ENCODE peak calls at places on chromosome 11, in seven cellular contexts. G is K562, Y is H1, F is HCT116, A is NT2/D1, C is SK-N-SH, H is HepG2. U is an unnamed sample.

GRCh38 chr11:36453678-36454077 is 56.4 kb downstream of the TRAF6 start:
- DNase-seq in G (peak; percentile 15), Y (no peak), F (no peak), A (no peak), C (no peak), H (no peak), U (no peak)

GRCh38 chr11:122036022-122036421 is 80.0 kb downstream of the BLID start:
- DNase-seq in G (no peak), Y (no peak), F (no peak), A (no peak), C (no peak), H (no peak), U (no peak)

GRCh38 chr11:115580927-115581680 is 76.9 kb upstream of the CADM1 start:
- DNase-seq in G (no peak), Y (no peak), F (no peak), A (peak; percentile 16), C (peak; percentile 79), H (no peak), U (no peak)

GRCh38 chr11:12267921-12268320 is 109.5 kb upstream of the PARVA start:
- DNase-seq in G (no peak), Y (no peak), F (no peak), A (no peak), C (no peak), H (no peak), U (no peak)

GRCh38 chr11:91981995-91982394 is 242.6 kb upstream of the FAT3 start:
- DNase-seq in G (no peak), Y (no peak), F (no peak), A (no peak), C (no peak), H (no peak), U (no peak)

GRCh38 chr11:118343981-118344521 is at the start of gene CD3G:
- DNase-seq in G (no peak), Y (no peak), F (no peak), A (no peak), C (no peak), H (no peak), U (no peak)

GRCh38 chr11:43943931-43944751 is 1.7 kb downstream of the C11orf96 start:
- DNase-seq in G (no peak), Y (no peak), F (no peak), A (no peak), C (no peak), H (no peak), U (no peak)

GRCh38 chr11:93686226-93686625 is 24.7 kb downstream of the CEP295 start:
- DNase-seq in G (no peak), Y (no peak), F (no peak), A (no peak), C (no peak), H (no peak), U (no peak)

GRCh38 chr11:43486141-43486540 is 127.4 kb downstream of the TTC17 start:
- DNase-seq in G (no peak), Y (no peak), F (no peak), A (no peak), C (no peak), H (no peak), U (no peak)

GRCh38 chr11:64056213-64056785 is 20.6 kb downstream of the FLRT1 start:
- DNase-seq in G (no peak), Y (no peak), F (no peak), A (no peak), C (peak; percentile 62), H (no peak), U (no peak)

GRCh38 chr11:69511358-69512015 is 30.0 kb downstream of the LINC01488 start:
- DNase-seq in G (no peak), Y (no peak), F (no peak), A (no peak), C (no peak), H (no peak), U (no peak)

GRCh38 chr11:126462422-126462821 is 106.9 kb downstream of the ST3GAL4 start:
- DNase-seq in G (no peak), Y (no peak), F (no peak), A (no peak), C (no peak), H (no peak), U (no peak)

GRCh38 chr11:126138636-126139540 is 72.6 kb downstream of the RPUSD4 start:
- DNase-seq in G (no peak), Y (no peak), F (no peak), A (no peak), C (no peak), H (no peak), U (no peak)

GRCh38 chr11:116366980-116367640 is 405.7 kb downstream of the BUD13 start:
- DNase-seq in G (no peak), Y (peak; percentile 51), F (no peak), A (peak; percentile 68), C (peak; percentile 1), H (peak; percentile 83), U (no peak)

GRCh38 chr11:75261474-75261847 is 20.9 kb downstream of the TPBGL start:
- DNase-seq in G (no peak), Y (no peak), F (no peak), A (no peak), C (no peak), H (no peak), U (no peak)

GRCh38 chr11:46593550-46594382 is at the start of gene AMBRA1:
- DNase-seq in G (peak; percentile 82), Y (peak; percentile 75), F (peak; percentile 88), A (peak; percentile 95), C (peak; percentile 86), H (peak; percentile 95), U (peak; percentile 90)

GRCh38 chr11:16945671-16946469 is 68.3 kb downstream of the PLEKHA7 start:
- DNase-seq in G (peak; percentile 68), Y (no peak), F (peak; percentile 51), A (no peak), C (peak; percentile 77), H (peak; percentile 68), U (peak; percentile 61)

GRCh38 chr11:65649656-65650546 is 12.0 kb downstream of the SIPA1 start:
- DNase-seq in G (no peak), Y (no peak), F (no peak), A (no peak), C (no peak), H (no peak), U (no peak)

GRCh38 chr11:65205602-65205967 is 23.9 kb downstream of the CAPN1 start:
- DNase-seq in G (no peak), Y (no peak), F (no peak), A (no peak), C (no peak), H (no peak), U (no peak)

GRCh38 chr11:35781342-35782171 is 119.0 kb downstream of the TRIM44 start:
- DNase-seq in G (no peak), Y (no peak), F (no peak), A (no peak), C (no peak), H (no peak), U (no peak)

GRCh38 chr11:128884054-128884453 is 7.1 kb upstream of the KCNJ5 start:
- DNase-seq in G (no peak), Y (no peak), F (no peak), A (no peak), C (no peak), H (no peak), U (no peak)

DNA sequence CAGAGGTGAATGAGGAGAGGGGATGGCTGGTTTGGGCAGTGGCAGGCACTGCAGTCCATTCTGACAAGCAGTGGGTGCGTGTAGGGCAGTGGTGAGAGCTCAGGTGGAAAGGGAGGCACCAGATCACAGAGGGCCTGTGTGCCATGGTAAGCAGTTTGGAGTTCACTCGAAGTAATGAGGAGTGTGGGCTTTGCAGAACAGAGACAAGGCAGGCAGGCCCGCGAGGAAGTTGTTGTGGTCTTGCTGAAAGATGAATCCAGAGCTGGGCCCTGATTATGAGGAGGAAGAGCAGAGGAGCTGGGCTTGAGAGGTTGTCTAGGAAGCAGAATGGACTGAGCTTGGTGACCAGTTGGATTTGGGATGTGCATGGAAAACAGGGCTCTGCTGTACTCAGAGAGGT is 1.6 kb upstream of the DNAJB13 start:
- DNase-seq in G (no peak), Y (no peak), F (no peak), A (no peak), C (no peak), H (no peak), U (no peak)
- TF ChIP-seq YY1 in G (no peak), Y (no peak), F (no peak), A (no peak), C (no peak), H (no peak), U (no peak)

DNA sequence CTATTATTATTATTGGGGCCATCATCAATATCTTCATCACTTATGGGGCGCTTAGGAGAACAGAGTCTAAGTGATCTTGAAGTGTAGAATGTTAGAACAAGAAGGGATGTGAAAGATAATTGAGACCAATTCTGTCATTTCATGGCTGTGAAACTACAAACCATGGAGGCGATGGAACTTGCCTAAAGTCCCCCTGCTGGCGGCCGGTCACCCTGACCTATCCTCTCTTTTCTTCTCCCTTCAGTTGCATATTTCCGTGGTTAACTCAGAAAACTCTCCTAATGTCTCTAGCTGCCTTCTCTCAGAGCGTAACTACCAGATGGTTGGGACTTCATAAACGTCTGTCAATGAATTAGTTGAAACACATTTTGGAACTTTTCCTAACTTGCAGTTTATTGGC is 6.6 kb upstream of the OR4B1 start:
- DNase-seq in G (peak; percentile 15), Y (no peak), F (no peak), A (peak; percentile 22), C (no peak), H (peak; percentile 2), U (no peak)
- TF ChIP-seq YY1 in G (no peak), Y (no peak), F (no peak), A (no peak), C (no peak), H (no peak), U (no peak)

DNA sequence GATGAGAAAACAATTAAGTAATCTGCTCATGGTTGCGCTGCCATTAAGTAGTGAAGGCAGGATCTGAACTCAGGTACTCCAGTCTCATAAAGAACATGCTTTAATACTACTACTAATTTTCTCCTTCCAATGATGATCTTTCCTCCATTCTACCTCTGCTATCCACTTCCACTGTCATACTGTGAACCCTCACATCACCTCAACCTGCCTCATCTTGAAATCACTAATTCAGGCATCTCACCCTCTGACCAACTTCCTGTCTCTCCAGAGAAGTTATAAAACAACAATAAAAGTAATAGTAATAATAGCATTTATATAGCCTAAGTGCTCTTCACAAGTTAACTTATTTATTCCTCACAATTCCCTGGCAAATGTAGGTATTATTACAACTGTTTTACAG is 57.1 kb upstream of the PSMA1 start:
- DNase-seq in G (no peak), Y (no peak), F (no peak), A (no peak), C (no peak), H (no peak), U (no peak)
- TF ChIP-seq YY1 in G (no peak), Y (no peak), F (no peak), A (no peak), C (no peak), H (no peak), U (no peak)

GRCh38 chr11:112962854-112963367 is 1.7 kb downstream of the NCAM1 start:
- DNase-seq in G (no peak), Y (no peak), F (no peak), A (no peak), C (peak; percentile 85), H (no peak), U (no peak)

GRCh38 chr11:112958670-112959069 is 2.5 kb upstream of the NCAM1 start:
- DNase-seq in G (no peak), Y (no peak), F (no peak), A (no peak), C (no peak), H (no peak), U (no peak)

GRCh38 chr11:112963368-112963955 is 2.2 kb downstream of the NCAM1 start:
- DNase-seq in G (no peak), Y (no peak), F (no peak), A (no peak), C (peak; percentile 88), H (no peak), U (no peak)

GRCh38 chr11:112961146-112961668 is at the start of gene NCAM1:
- DNase-seq in G (peak; percentile 13), Y (peak; percentile 88), F (peak; percentile 67), A (peak; percentile 93), C (peak; percentile 89), H (peak; percentile 19), U (no peak)

GRCh38 chr11:112961751-112962747 is 829 bp downstream of the NCAM1 start:
- DNase-seq in G (no peak), Y (no peak), F (no peak), A (no peak), C (peak; percentile 73), H (no peak), U (no peak)
- TF ChIP-seq YY1 in G (no peak), Y (no peak), F (no peak), A (no peak), C (no peak), H (no peak), U (no peak)